ENCODE peak calls at places on chromosomes 3 and 15, in six cellular contexts. Y is psoas muscle; F is uterus; T is H9; Z is HCT116; P is CD4-positive, CD25-positive, alpha-beta regulatory T cell. Q is an unnamed sample. For H3K4me1 and H3K27me3, the result is how much of the 10 kb centered on the place peaks cover.

GRCh38 chr3:157393076-157393475 is 43.6 kb upstream of the PTX3 start:
- DNase-seq in Y (no peak), F (no peak), T (no peak), Z (no peak), P (no peak), Q (no peak)

GRCh38 chr15:50390549-50391264 is 33.5 kb upstream of the USP8 start:
- DNase-seq in Y (no peak), F (no peak), T (no peak), Z (no peak), P (no peak), Q (no peak)

GRCh38 chr15:76003364-76003763 is 8.9 kb downstream of the NRG4 start:
- DNase-seq in Y (no peak), F (no peak), T (no peak), Z (no peak), P (no peak), Q (no peak)

GRCh38 chr15:71079208-71080044 is 35.8 kb upstream of the THSD4 start:
- DNase-seq in Y (no peak), F (no peak), T (no peak), Z (no peak), P (no peak), Q (no peak)

GRCh38 chr3:17577795-17578520 is 164.5 kb downstream of the TBC1D5 start:
- DNase-seq in Y (no peak), F (no peak), T (no peak), Z (no peak), P (no peak), Q (no peak)

GRCh38 chr3:117719316-117719926 is 1009.8 kb downstream of the TUSC7 start:
- DNase-seq in Y (no peak), F (no peak), T (no peak), Z (peak), P (no peak), Q (peak)

GRCh38 chr15:82168757-82169156 is 93.8 kb downstream of the EFL1 start:
- DNase-seq in Y (no peak), F (no peak), T (no peak), Z (no peak), P (no peak), Q (no peak)

GRCh38 chr3:127749787-127750225 is 72.5 kb downstream of the MGLL start:
- DNase-seq in Y (no peak), F (no peak), T (no peak), Z (no peak), P (no peak), Q (no peak)

GRCh38 chr15:46576611-46577010 is 941.8 kb downstream of the SQOR start:
- DNase-seq in Y (no peak), F (no peak), T (no peak), Z (no peak), P (no peak), Q (no peak)

GRCh38 chr15:29825205-29825604 is 2.9 kb upstream of the TJP1 start:
- DNase-seq in Y (no peak), F (no peak), T (no peak), Z (no peak), P (no peak), Q (no peak)

GRCh38 chr15:100124361-100124760 is 217.4 kb downstream of the ADAMTS17 start:
- DNase-seq in Y (no peak), F (no peak), T (no peak), Z (no peak), P (no peak), Q (no peak)
- H3K4me1 ChIP-seq in Y (under half), F (under half), T (under half), Z (under half), P (under half), Q (under half)

GRCh38 chr3:99356681-99357080 is 281.7 kb upstream of the COL8A1 start:
- DNase-seq in Y (no peak), F (no peak), T (no peak), Z (no peak), P (no peak), Q (no peak)
- H3K27me3 ChIP-seq in Y (under half), F (under half), T (under half), Z (half or more), P (under half), Q (under half)

GRCh38 chr15:74180689-74181602 is 7.4 kb downstream of the ISLR start:
- DNase-seq in Y (peak), F (peak), T (no peak), Z (no peak), P (no peak), Q (no peak)
- H3K4me1 ChIP-seq in Y (under half), F (under half), T (under half), Z (under half), P (under half), Q (under half)

GRCh38 chr15:45094358-45094730 is 19.6 kb downstream of the DUOX2 start:
- DNase-seq in Y (no peak), F (no peak), T (no peak), Z (no peak), P (no peak), Q (no peak)
- H3K27me3 ChIP-seq in Y (under half), F (under half), T (under half), Z (under half), P (under half), Q (under half)

GRCh38 chr3:129553771-129554170 is 10.8 kb downstream of the H1-8 start:
- DNase-seq in Y (peak), F (no peak), T (no peak), Z (no peak), P (no peak), Q (no peak)
- H3K4me1 ChIP-seq in Y (under half), F (under half), T (under half), Z (under half), P (under half), Q (under half)

GRCh38 chr3:123353227-123353851 is 95.6 kb downstream of the ADCY5 start:
- DNase-seq in Y (no peak), F (no peak), T (no peak), Z (no peak), P (no peak), Q (no peak)

GRCh38 chr3:123350971-123351370 is 97.9 kb downstream of the ADCY5 start:
- DNase-seq in Y (no peak), F (no peak), T (no peak), Z (no peak), P (no peak), Q (no peak)

GRCh38 chr3:123351396-123351945 is 97.4 kb downstream of the ADCY5 start:
- DNase-seq in Y (no peak), F (no peak), T (no peak), Z (no peak), P (no peak), Q (no peak)

GRCh38 chr3:123352134-123352554 is 96.7 kb downstream of the ADCY5 start:
- DNase-seq in Y (no peak), F (no peak), T (no peak), Z (no peak), P (no peak), Q (no peak)

GRCh38 chr3:123353852-123354238 is 95.0 kb downstream of the ADCY5 start:
- DNase-seq in Y (no peak), F (no peak), T (no peak), Z (no peak), P (no peak), Q (no peak)
- H3K27me3 ChIP-seq in Y (under half), F (under half), T (under half), Z (under half), P (under half), Q (under half)

GRCh38 chr15:63818628-63819027 is 15.1 kb downstream of the HERC1 start:
- DNase-seq in Y (no peak), F (no peak), T (no peak), Z (no peak), P (no peak), Q (no peak)

GRCh38 chr15:63819645-63820044 is 14.1 kb downstream of the HERC1 start:
- DNase-seq in Y (no peak), F (no peak), T (no peak), Z (no peak), P (no peak), Q (no peak)

GRCh38 chr15:63820210-63820609 is 13.5 kb downstream of the HERC1 start:
- DNase-seq in Y (no peak), F (no peak), T (no peak), Z (no peak), P (no peak), Q (no peak)

GRCh38 chr15:63815796-63816533 is 17.8 kb downstream of the HERC1 start:
- DNase-seq in Y (no peak), F (no peak), T (no peak), Z (no peak), P (no peak), Q (peak)

DNA sequence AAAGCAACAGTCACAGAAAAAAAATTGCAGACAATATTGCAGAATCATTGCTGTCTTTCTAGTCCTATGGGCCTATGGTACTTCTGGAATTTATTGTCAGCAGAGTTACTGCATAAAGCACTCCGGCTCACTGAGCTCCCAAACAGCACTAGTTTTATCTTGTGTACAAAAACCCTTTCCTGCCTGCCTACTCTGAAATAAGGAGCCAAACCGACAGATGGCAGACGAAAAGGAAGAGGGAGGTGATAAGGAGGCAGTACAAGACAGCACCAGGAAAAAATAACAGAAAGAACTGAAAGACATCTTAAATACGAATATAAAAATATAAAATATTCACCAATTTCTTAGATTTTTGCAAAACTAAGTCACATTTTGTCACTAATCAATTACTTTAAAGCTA is 15.6 kb downstream of the HERC1 start:
- DNase-seq in Y (no peak), F (no peak), T (no peak), Z (no peak), P (no peak), Q (no peak)
- H3K4me1 ChIP-seq in Y (half or more), F (under half), T (under half), Z (under half), P (under half), Q (under half)

GRCh38 chr3:16515885-16516420 is 2.5 kb upstream of the RFTN1 start:
- DNase-seq in Y (no peak), F (no peak), T (no peak), Z (no peak), P (no peak), Q (no peak)
- H3K27me3 ChIP-seq in Y (under half), F (under half), T (under half), Z (under half), P (under half), Q (half or more)

DNA sequence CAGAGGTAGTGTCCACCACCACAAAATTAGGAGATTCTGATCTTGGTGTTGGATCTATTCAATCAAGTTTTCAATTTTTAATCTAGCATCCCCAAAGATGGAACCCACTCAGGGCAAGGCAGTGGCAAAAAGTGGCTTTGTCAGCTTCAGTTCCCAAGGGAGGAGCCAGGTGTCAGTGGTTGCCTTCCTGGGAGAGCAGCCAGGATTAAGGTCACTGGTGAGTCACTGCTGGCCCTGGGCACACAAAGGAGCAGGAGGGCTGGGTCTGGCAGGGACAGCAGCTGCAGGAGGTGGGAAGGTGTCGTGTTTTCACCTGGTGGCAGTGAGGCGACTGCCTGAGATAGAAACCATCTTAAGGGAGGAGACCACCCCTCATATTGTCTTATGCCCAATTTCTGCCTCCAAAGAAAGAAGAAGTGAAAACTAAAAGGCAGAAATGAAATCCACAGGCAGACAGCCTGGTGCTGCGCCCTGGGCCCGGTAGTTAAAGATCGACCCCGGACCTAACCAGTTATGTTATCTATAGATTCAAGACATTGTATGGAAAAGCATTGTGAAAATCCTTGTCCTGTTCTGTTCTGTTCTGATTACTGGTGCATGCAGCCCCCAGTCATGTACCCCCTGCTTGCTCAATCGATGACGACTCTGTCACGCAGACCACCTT is 5.9 kb upstream of the KLHL25 start:
- DNase-seq in Y (peak), F (no peak), T (peak), Z (peak), P (no peak), Q (no peak)
- H3K4me1 ChIP-seq in Y (under half), F (under half), T (under half), Z (under half), P (under half), Q (under half)

GRCh38 chr15:60512937-60513336 is 34.0 kb upstream of the ICE2 start:
- DNase-seq in Y (no peak), F (no peak), T (no peak), Z (no peak), P (no peak), Q (no peak)
- H3K27me3 ChIP-seq in Y (under half), F (under half), T (under half), Z (under half), P (under half), Q (under half)

Q was measured in HAP-1.